ENCODE peak calls at places on chromosomes 3 and 15, in four cellular contexts. K is tibial artery, N is mucosa of descending colon, M is GM23338. R is an unnamed sample.

GRCh38 chr3:64022451-64023186 is 675 bp downstream of the PSMD6 start:
- DNase-seq in K (no peak), N (no peak), M (no peak), R (no peak)

GRCh38 chr3:142117052-142117451 is 32.3 kb downstream of the TFDP2 start:
- DNase-seq in K (no peak), M (no peak), N (peak), R (no peak)

GRCh38 chr3:5191555-5192304 is 4.2 kb downstream of the EDEM1 start:
- DNase-seq in K (no peak), N (no peak), M (peak), R (no peak)

GRCh38 chr3:162337630-162338029 is 841.0 kb downstream of the OTOL1 start:
- DNase-seq in M (no peak), N (no peak), K (no peak), R (no peak)

GRCh38 chr15:67992834-67993233 is 61.3 kb upstream of the PIAS1 start:
- DNase-seq in M (no peak), K (no peak), N (peak), R (no peak)

GRCh38 chr3:46500631-46501377 is 3.0 kb downstream of the RTP3 start:
- DNase-seq in M (no peak), K (no peak), N (no peak), R (no peak)

GRCh38 chr3:174869448-174869847 is 10.3 kb downstream of the NAALADL2 start:
- DNase-seq in N (peak), K (no peak), M (no peak), R (no peak)

GRCh38 chr3:21654662-21655061 is 96.3 kb downstream of the ZNF385D start:
- DNase-seq in M (no peak), N (no peak), K (no peak), R (no peak)

GRCh38 chr15:43524254-43524847 is 6.9 kb downstream of the MAP1A start:
- DNase-seq in M (no peak), N (no peak), K (no peak), R (peak)

GRCh38 chr3:111874177-111874820 is 15.2 kb downstream of the PHLDB2 start:
- DNase-seq in N (no peak), M (no peak), K (no peak), R (no peak)

DNA sequence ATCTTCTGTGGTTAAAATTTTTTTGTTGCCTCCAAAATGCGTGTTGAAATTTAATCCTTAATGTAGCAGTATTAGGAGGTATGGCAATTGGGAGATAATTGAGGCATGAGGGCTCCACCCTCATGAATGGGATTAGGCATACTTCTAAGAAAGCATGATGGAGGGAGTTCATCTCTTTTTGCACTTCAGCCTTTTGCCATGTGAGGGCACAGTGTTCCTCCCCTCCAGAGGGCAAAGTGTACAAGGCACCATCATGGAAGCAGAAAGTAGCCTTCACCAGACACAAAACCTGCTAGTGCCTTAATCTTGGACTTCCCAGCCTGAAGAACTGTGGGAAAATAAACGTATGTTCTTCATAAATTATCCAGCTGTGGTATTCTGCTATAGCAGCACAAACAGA is 429.5 kb downstream of the ZIC1 start:
- DNase-seq in N (peak), K (no peak), M (peak), R (no peak)
- TF ChIP-seq CTCF in N (no peak), K (no peak), M (peak), R (peak)

GRCh38 chr3:8938021-8938420 is 25.3 kb downstream of the RAD18 start:
- DNase-seq in N (no peak), K (no peak), M (peak), R (no peak)
- TF ChIP-seq CTCF in N (no peak), K (no peak), M (peak), R (peak)

GRCh38 chr3:188370081-188370830 is 216.3 kb downstream of the LPP start:
- DNase-seq in N (no peak), M (peak), K (no peak), R (no peak)
- TF ChIP-seq CTCF in N (no peak), M (peak), K (no peak), R (no peak)

GRCh38 chr3:49856181-49857005 is at the start of gene TRAIP:
- DNase-seq in N (peak), K (peak), M (peak), R (peak)
- TF ChIP-seq CTCF in N (no peak), K (no peak), M (peak), R (no peak)

DNA sequence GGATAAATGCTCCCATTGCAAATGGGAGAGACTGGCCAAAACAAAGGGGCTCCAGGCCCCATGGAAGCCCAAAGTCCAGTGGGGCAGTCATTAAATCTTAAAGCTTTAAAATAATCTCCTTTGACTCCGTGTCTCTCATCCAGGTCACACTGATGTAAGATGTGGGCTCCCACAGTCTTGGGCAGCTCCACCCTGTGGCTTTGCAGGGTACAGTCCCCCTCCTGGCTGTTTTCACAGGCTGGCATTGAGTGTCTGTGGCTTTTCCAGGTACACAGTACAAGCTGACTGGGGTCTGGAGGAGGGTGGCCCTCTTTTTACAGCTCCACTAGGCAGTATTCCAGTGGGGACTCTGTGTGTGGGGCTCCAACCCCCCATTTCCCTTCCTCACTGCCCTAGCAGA is 45.9 kb downstream of the NIPA2 start:
- DNase-seq in K (no peak), M (peak), N (peak), R (no peak)
- TF ChIP-seq CTCF in K (no peak), M (peak), N (no peak), R (peak)

GRCh38 chr3:180693656-180694055 is 14.4 kb upstream of the CCDC39 start:
- DNase-seq in N (no peak), M (no peak), K (no peak), R (no peak)

GRCh38 chr3:180684807-180685206 is 5.5 kb upstream of the CCDC39 start:
- DNase-seq in K (no peak), M (peak), N (no peak), R (no peak)

DNA sequence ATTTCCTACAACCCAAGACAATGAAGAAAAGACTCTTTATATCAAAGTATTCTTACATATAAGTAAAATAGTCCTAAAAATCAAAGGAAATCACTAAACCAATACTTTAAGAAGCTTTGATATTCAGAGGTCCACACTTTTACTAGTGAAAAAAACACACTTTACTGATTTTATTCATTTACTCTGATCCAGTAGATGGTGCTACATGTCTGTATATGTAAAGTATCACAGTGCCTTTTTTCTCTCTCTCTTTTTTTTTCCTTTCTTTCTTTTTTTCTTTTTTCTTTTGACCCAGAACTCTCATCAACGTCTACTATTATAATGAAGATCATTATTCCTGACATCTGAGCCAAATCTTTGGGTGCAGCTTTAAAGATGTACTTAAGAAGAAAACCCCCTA is 10.8 kb upstream of the CCDC39 start:
- DNase-seq in M (peak), N (no peak), K (no peak), R (no peak)
- TF ChIP-seq CTCF in M (no peak), N (no peak), K (no peak), R (no peak)

GRCh38 chr15:69074011-69074842 is 59.7 kb downstream of the NOX5 start:
- DNase-seq in K (no peak), N (peak), M (peak), R (no peak)
- TF ChIP-seq CTCF in K (no peak), N (no peak), M (no peak), R (no peak)

GRCh38 chr3:72587282-72587681 is 261.0 kb downstream of the SHQ1 start:
- DNase-seq in K (no peak), M (peak), N (no peak), R (no peak)
- TF ChIP-seq CTCF in K (no peak), M (peak), N (no peak), R (no peak)

DNA sequence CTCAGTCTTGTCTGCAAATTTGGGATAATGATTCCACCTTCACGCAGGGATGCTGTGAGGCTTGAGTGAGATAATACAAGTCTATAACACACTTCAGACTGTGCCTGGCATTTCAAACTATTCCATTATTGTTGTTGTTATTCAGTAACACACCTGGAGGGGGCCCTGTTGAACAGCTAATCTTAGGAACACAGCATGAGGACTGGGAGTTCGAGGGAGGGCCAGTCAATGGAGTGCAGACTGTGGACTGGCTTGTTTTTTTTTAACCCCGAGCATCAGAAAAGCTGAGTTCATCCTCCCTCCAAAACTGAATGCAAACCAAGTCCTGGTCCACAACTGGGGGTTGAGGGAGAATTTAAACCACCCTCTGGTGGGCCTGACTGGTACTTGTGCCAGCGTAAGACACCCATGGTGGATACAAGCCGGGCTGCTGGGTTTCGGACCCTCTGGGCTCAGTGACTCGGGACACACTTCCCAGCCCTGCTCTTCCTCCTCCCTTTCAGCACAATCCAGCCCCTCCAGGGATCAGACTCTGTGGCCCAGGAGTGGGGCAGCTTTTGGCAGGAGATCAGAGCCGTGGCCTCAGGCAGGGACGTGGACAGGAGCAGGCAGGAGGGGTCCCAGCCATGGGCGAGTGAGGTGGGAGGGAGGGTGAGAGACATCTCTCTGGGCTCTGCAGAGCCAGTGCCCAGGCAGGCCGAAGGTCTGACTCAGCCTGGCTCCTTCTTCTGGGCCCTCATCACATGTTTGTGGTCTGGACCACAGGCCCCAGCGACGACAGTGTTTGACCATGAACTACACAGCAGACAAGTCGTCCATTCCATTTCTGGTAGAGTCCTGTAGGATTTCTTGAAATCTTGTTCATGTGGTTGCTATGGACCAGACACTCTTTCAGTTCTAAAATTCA is 36.3 kb upstream of the MEX3B start:
- DNase-seq in M (peak), K (no peak), N (no peak), R (no peak)
- TF ChIP-seq CTCF in M (peak), K (no peak), N (no peak), R (no peak)

R was measured in GM13976.